ENCODE peak calls at places on chromosomes 16 and 17, in five cellular contexts. T, Q, K, V and C are unnamed samples.

GRCh38 chr17:69122065-69122464 is 19.6 kb downstream of the ABCA6 start:
- DNase-seq in V (no peak), Q (no peak), K (no peak), T (no peak), C (no peak)

GRCh38 chr17:58375216-58375615 is 23.2 kb upstream of the SUPT4H1 start:
- DNase-seq in Q (no peak), T (no peak), K (no peak), V (no peak), C (no peak)

GRCh38 chr17:58184986-58185761 is 7.4 kb upstream of the EPX start:
- DNase-seq in Q (no peak), K (no peak), T (no peak), V (no peak), C (no peak)

GRCh38 chr17:69734656-69735055 is 320.2 kb downstream of the MAP2K6 start:
- DNase-seq in K (no peak), V (no peak), Q (no peak), T (no peak), C (no peak)

GRCh38 chr16:84404936-84405640 is 36.8 kb downstream of the ATP2C2 start:
- DNase-seq in T (no peak), V (no peak), K (no peak), Q (no peak), C (no peak)

GRCh38 chr17:69401251-69401650 is 13.2 kb upstream of the MAP2K6 start:
- DNase-seq in V (no peak), Q (no peak), T (no peak), K (no peak), C (no peak)

GRCh38 chr17:47742319-47743181 is 9.5 kb downstream of the TBX21 start:
- DNase-seq in Q (no peak), V (no peak), K (peak), T (no peak), C (no peak)

GRCh38 chr17:14545156-14545906 is 244.4 kb downstream of the HS3ST3B1 start:
- DNase-seq in V (no peak), K (peak), Q (no peak), T (no peak), C (no peak)

GRCh38 chr16:57513371-57514102 is 22.8 kb downstream of the CCDC102A start:
- DNase-seq in T (no peak), V (no peak), K (no peak), Q (no peak), C (no peak)

GRCh38 chr17:17030515-17031211 is 11.6 kb upstream of the MPRIP start:
- DNase-seq in T (no peak), K (no peak), V (no peak), Q (no peak), C (no peak)

GRCh38 chr16:456891-457483 is 31.5 kb downstream of the RAB11FIP3 start:
- DNase-seq in Q (peak), K (no peak), V (peak), T (peak), C (no peak)

GRCh38 chr17:68675723-68676122 is 74.6 kb upstream of the FAM20A start:
- DNase-seq in T (no peak), Q (no peak), K (no peak), V (no peak), C (no peak)

GRCh38 chr17:1939979-1940809 is 84.9 kb downstream of the RTN4RL1 start:
- DNase-seq in T (no peak), Q (peak), K (no peak), V (no peak), C (no peak)

GRCh38 chr16:84718-85452 is 6.9 kb downstream of the MPG start:
- DNase-seq in K (peak), Q (peak), V (no peak), T (peak), C (peak)

GRCh38 chr17:80491478-80492342 is 15.3 kb upstream of the NPTX1 start:
- DNase-seq in T (no peak), V (no peak), Q (no peak), K (no peak), C (no peak)

GRCh38 chr16:88834670-88835069 is 22.1 kb downstream of the GALNS start:
- DNase-seq in K (no peak), V (no peak), T (no peak), Q (no peak), C (no peak)

GRCh38 chr17:49365667-49366066 is 3.6 kb upstream of the ZNF652 start:
- DNase-seq in T (no peak), Q (no peak), K (peak), V (peak), C (peak)